ENCODE peak calls at places on chromosome 9, in nine cellular contexts. One of them, this sample, is unnamed.

GRCh38 chr9:96047741-96048115 is 172.2 kb downstream of the ERCC6L2 start:
- DNase-seq in cardiac fibroblast: no peak
- DNase-seq in left ventricle myocardium inferior: no peak
- DNase-seq in endothelial cell: no peak
- DNase-seq in astrocyte of the spinal cord: no peak
- DNase-seq in foreskin fibroblast: no peak
- DNase-seq in esophagus squamous epithelium: no peak
- DNase-seq in MCF 10A: no peak
- DNase-seq in psoas muscle: no peak
- DNase-seq in this sample: no peak

GRCh38 chr9:111147021-111147420 is 108.8 kb upstream of the LPAR1 start:
- DNase-seq in astrocyte of the spinal cord: no peak
- DNase-seq in endothelial cell: no peak
- DNase-seq in cardiac fibroblast: no peak
- DNase-seq in foreskin fibroblast: no peak
- DNase-seq in MCF 10A: no peak
- DNase-seq in esophagus squamous epithelium: no peak
- DNase-seq in left ventricle myocardium inferior: no peak
- DNase-seq in psoas muscle: no peak
- DNase-seq in this sample: no peak

GRCh38 chr9:87383341-87384150 is 114.1 kb upstream of the DAPK1 start:
- DNase-seq in esophagus squamous epithelium: no peak
- DNase-seq in psoas muscle: no peak
- DNase-seq in endothelial cell: no peak
- DNase-seq in left ventricle myocardium inferior: no peak
- DNase-seq in cardiac fibroblast: no peak
- DNase-seq in MCF 10A: peak
- DNase-seq in foreskin fibroblast: no peak
- DNase-seq in astrocyte of the spinal cord: no peak
- DNase-seq in this sample: no peak

GRCh38 chr9:25678147-25678666 is at the start of gene TUSC1:
- DNase-seq in foreskin fibroblast: peak
- DNase-seq in psoas muscle: peak
- DNase-seq in esophagus squamous epithelium: peak
- DNase-seq in left ventricle myocardium inferior: peak
- DNase-seq in endothelial cell: peak
- DNase-seq in astrocyte of the spinal cord: peak
- DNase-seq in MCF 10A: peak
- DNase-seq in cardiac fibroblast: peak
- DNase-seq in this sample: peak

GRCh38 chr9:6829027-6829426 is 71.3 kb downstream of the KDM4C start:
- DNase-seq in astrocyte of the spinal cord: no peak
- DNase-seq in left ventricle myocardium inferior: no peak
- DNase-seq in esophagus squamous epithelium: no peak
- DNase-seq in foreskin fibroblast: peak
- DNase-seq in cardiac fibroblast: no peak
- DNase-seq in MCF 10A: no peak
- DNase-seq in endothelial cell: no peak
- DNase-seq in psoas muscle: no peak
- DNase-seq in this sample: no peak

GRCh38 chr9:70110194-70111041 is 66.8 kb downstream of the MAMDC2 start:
- DNase-seq in astrocyte of the spinal cord: peak
- DNase-seq in foreskin fibroblast: peak
- DNase-seq in cardiac fibroblast: no peak
- DNase-seq in esophagus squamous epithelium: no peak
- DNase-seq in endothelial cell: no peak
- DNase-seq in MCF 10A: no peak
- DNase-seq in left ventricle myocardium inferior: no peak
- DNase-seq in psoas muscle: no peak
- DNase-seq in this sample: no peak

GRCh38 chr9:89640391-89640790 is 35.6 kb downstream of the GADD45G start:
- DNase-seq in cardiac fibroblast: no peak
- DNase-seq in esophagus squamous epithelium: no peak
- DNase-seq in left ventricle myocardium inferior: no peak
- DNase-seq in psoas muscle: peak
- DNase-seq in MCF 10A: no peak
- DNase-seq in astrocyte of the spinal cord: no peak
- DNase-seq in foreskin fibroblast: no peak
- DNase-seq in endothelial cell: peak
- DNase-seq in this sample: no peak

GRCh38 chr9:110532908-110533665 is 46.5 kb downstream of the SVEP1 start:
- DNase-seq in endothelial cell: no peak
- DNase-seq in astrocyte of the spinal cord: no peak
- DNase-seq in left ventricle myocardium inferior: no peak
- DNase-seq in MCF 10A: no peak
- DNase-seq in cardiac fibroblast: no peak
- DNase-seq in foreskin fibroblast: peak
- DNase-seq in psoas muscle: no peak
- DNase-seq in esophagus squamous epithelium: no peak
- DNase-seq in this sample: no peak

GRCh38 chr9:101977614-101978210 is 239.3 kb upstream of the GRIN3A start:
- DNase-seq in cardiac fibroblast: peak
- DNase-seq in endothelial cell: no peak
- DNase-seq in astrocyte of the spinal cord: peak
- DNase-seq in esophagus squamous epithelium: no peak
- DNase-seq in foreskin fibroblast: peak
- DNase-seq in left ventricle myocardium inferior: no peak
- DNase-seq in psoas muscle: no peak
- DNase-seq in MCF 10A: peak
- DNase-seq in this sample: no peak

GRCh38 chr9:70504814-70505213 is 90.4 kb upstream of the KLF9 start:
- DNase-seq in psoas muscle: no peak
- DNase-seq in endothelial cell: no peak
- DNase-seq in esophagus squamous epithelium: no peak
- DNase-seq in foreskin fibroblast: no peak
- DNase-seq in cardiac fibroblast: peak
- DNase-seq in MCF 10A: no peak
- DNase-seq in left ventricle myocardium inferior: no peak
- DNase-seq in astrocyte of the spinal cord: no peak
- DNase-seq in this sample: no peak

GRCh38 chr9:123267481-123268239 is 726 bp downstream of the STRBP start:
- DNase-seq in astrocyte of the spinal cord: no peak
- DNase-seq in psoas muscle: peak
- DNase-seq in cardiac fibroblast: no peak
- DNase-seq in MCF 10A: no peak
- DNase-seq in foreskin fibroblast: no peak
- DNase-seq in left ventricle myocardium inferior: no peak
- DNase-seq in esophagus squamous epithelium: no peak
- DNase-seq in endothelial cell: peak
- DNase-seq in this sample: peak

GRCh38 chr9:91978739-91979414 is 28.8 kb upstream of the ROR2 start:
- DNase-seq in left ventricle myocardium inferior: no peak
- DNase-seq in psoas muscle: no peak
- DNase-seq in esophagus squamous epithelium: no peak
- DNase-seq in foreskin fibroblast: peak
- DNase-seq in cardiac fibroblast: peak
- DNase-seq in astrocyte of the spinal cord: peak
- DNase-seq in endothelial cell: peak
- DNase-seq in MCF 10A: peak
- DNase-seq in this sample: no peak
- TF ChIP-seq CTCF in left ventricle myocardium inferior: peak
- TF ChIP-seq CTCF in psoas muscle: no peak
- TF ChIP-seq CTCF in esophagus squamous epithelium: no peak
- TF ChIP-seq CTCF in foreskin fibroblast: peak
- TF ChIP-seq CTCF in cardiac fibroblast: peak
- TF ChIP-seq CTCF in astrocyte of the spinal cord: peak
- TF ChIP-seq CTCF in endothelial cell: no peak
- TF ChIP-seq CTCF in MCF 10A: no peak
- TF ChIP-seq CTCF in this sample: no peak

DNA sequence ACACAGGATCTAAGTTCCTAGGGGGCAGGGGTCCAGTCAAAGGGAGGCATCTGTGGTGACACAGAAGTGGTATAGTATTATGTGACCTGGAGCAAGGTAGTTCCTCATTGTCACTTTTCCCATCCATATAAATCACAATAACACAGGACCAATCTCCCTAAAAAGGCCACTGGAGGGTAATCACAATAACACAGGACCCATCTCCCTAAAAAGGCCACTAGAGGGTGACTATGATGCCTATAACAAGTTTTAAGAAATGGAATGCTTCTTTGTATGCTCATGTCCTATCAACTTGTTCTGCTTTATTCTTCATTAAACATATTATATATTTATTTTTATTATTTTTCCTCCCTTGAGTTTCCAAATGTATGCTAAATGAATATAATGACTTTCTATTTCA is 254.6 kb downstream of the ASTN2 start:
- DNase-seq in astrocyte of the spinal cord: no peak
- DNase-seq in cardiac fibroblast: no peak
- DNase-seq in psoas muscle: no peak
- DNase-seq in endothelial cell: no peak
- DNase-seq in esophagus squamous epithelium: no peak
- DNase-seq in left ventricle myocardium inferior: no peak
- DNase-seq in MCF 10A: no peak
- DNase-seq in foreskin fibroblast: no peak
- DNase-seq in this sample: no peak
- TF ChIP-seq CTCF in astrocyte of the spinal cord: peak
- TF ChIP-seq CTCF in cardiac fibroblast: peak
- TF ChIP-seq CTCF in psoas muscle: peak
- TF ChIP-seq CTCF in endothelial cell: no peak
- TF ChIP-seq CTCF in esophagus squamous epithelium: no peak
- TF ChIP-seq CTCF in left ventricle myocardium inferior: peak
- TF ChIP-seq CTCF in MCF 10A: no peak
- TF ChIP-seq CTCF in foreskin fibroblast: no peak
- TF ChIP-seq CTCF in this sample: no peak

GRCh38 chr9:120989065-120989464 is 61.0 kb downstream of the C5 start:
- DNase-seq in endothelial cell: no peak
- DNase-seq in MCF 10A: no peak
- DNase-seq in left ventricle myocardium inferior: no peak
- DNase-seq in foreskin fibroblast: no peak
- DNase-seq in astrocyte of the spinal cord: no peak
- DNase-seq in psoas muscle: no peak
- DNase-seq in esophagus squamous epithelium: no peak
- DNase-seq in cardiac fibroblast: no peak
- DNase-seq in this sample: no peak

GRCh38 chr9:120980951-120981350 is 54.4 kb upstream of the TRAF1 start:
- DNase-seq in astrocyte of the spinal cord: no peak
- DNase-seq in endothelial cell: no peak
- DNase-seq in left ventricle myocardium inferior: no peak
- DNase-seq in cardiac fibroblast: no peak
- DNase-seq in MCF 10A: no peak
- DNase-seq in psoas muscle: no peak
- DNase-seq in esophagus squamous epithelium: no peak
- DNase-seq in foreskin fibroblast: no peak
- DNase-seq in this sample: no peak

GRCh38 chr9:120982851-120983250 is 56.3 kb upstream of the TRAF1 start:
- DNase-seq in psoas muscle: no peak
- DNase-seq in astrocyte of the spinal cord: no peak
- DNase-seq in esophagus squamous epithelium: no peak
- DNase-seq in endothelial cell: no peak
- DNase-seq in left ventricle myocardium inferior: no peak
- DNase-seq in MCF 10A: no peak
- DNase-seq in cardiac fibroblast: peak
- DNase-seq in foreskin fibroblast: peak
- DNase-seq in this sample: no peak

GRCh38 chr9:120983259-120983837 is 56.8 kb upstream of the TRAF1 start:
- DNase-seq in endothelial cell: no peak
- DNase-seq in cardiac fibroblast: no peak
- DNase-seq in left ventricle myocardium inferior: no peak
- DNase-seq in MCF 10A: no peak
- DNase-seq in psoas muscle: no peak
- DNase-seq in esophagus squamous epithelium: no peak
- DNase-seq in astrocyte of the spinal cord: no peak
- DNase-seq in foreskin fibroblast: no peak
- DNase-seq in this sample: no peak

GRCh38 chr9:120985759-120986353 is 59.3 kb upstream of the TRAF1 start:
- DNase-seq in psoas muscle: no peak
- DNase-seq in esophagus squamous epithelium: no peak
- DNase-seq in astrocyte of the spinal cord: peak
- DNase-seq in cardiac fibroblast: peak
- DNase-seq in MCF 10A: peak
- DNase-seq in left ventricle myocardium inferior: no peak
- DNase-seq in endothelial cell: peak
- DNase-seq in foreskin fibroblast: peak
- DNase-seq in this sample: no peak
- TF ChIP-seq CTCF in psoas muscle: peak
- TF ChIP-seq CTCF in esophagus squamous epithelium: peak
- TF ChIP-seq CTCF in astrocyte of the spinal cord: peak
- TF ChIP-seq CTCF in cardiac fibroblast: peak
- TF ChIP-seq CTCF in MCF 10A: peak
- TF ChIP-seq CTCF in left ventricle myocardium inferior: peak
- TF ChIP-seq CTCF in endothelial cell: peak
- TF ChIP-seq CTCF in foreskin fibroblast: peak
- TF ChIP-seq CTCF in this sample: no peak

GRCh38 chr9:36855443-36856315 is 178.4 kb downstream of the PAX5 start:
- DNase-seq in cardiac fibroblast: no peak
- DNase-seq in MCF 10A: peak
- DNase-seq in esophagus squamous epithelium: no peak
- DNase-seq in endothelial cell: peak
- DNase-seq in psoas muscle: no peak
- DNase-seq in foreskin fibroblast: no peak
- DNase-seq in left ventricle myocardium inferior: no peak
- DNase-seq in astrocyte of the spinal cord: no peak
- DNase-seq in this sample: no peak
- TF ChIP-seq CTCF in cardiac fibroblast: peak
- TF ChIP-seq CTCF in MCF 10A: no peak
- TF ChIP-seq CTCF in esophagus squamous epithelium: no peak
- TF ChIP-seq CTCF in endothelial cell: no peak
- TF ChIP-seq CTCF in psoas muscle: no peak
- TF ChIP-seq CTCF in foreskin fibroblast: no peak
- TF ChIP-seq CTCF in left ventricle myocardium inferior: peak
- TF ChIP-seq CTCF in astrocyte of the spinal cord: peak
- TF ChIP-seq CTCF in this sample: no peak

DNA sequence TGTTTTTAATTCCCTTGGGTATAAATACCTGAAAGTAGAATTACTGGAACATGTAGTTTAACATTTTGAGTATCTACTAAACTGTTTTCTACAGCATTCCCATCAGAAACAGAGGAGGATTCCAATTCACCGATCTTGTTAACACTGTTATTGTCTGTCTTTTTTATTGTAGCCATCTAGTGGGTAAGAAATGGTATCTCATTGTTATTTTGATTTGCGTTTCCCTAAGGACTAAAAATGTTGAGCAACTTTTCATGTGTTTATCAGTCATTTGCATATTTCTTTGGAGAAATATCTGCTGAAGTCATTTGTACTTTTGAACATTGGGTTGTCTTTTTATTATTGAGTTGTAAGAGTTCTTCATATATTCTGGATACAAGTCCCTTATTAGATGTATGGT is 135.2 kb upstream of the NFIL3 start:
- DNase-seq in psoas muscle: no peak
- DNase-seq in MCF 10A: no peak
- DNase-seq in astrocyte of the spinal cord: no peak
- DNase-seq in left ventricle myocardium inferior: no peak
- DNase-seq in endothelial cell: no peak
- DNase-seq in esophagus squamous epithelium: no peak
- DNase-seq in cardiac fibroblast: peak
- DNase-seq in foreskin fibroblast: peak
- DNase-seq in this sample: no peak
- TF ChIP-seq CTCF in psoas muscle: no peak
- TF ChIP-seq CTCF in MCF 10A: no peak
- TF ChIP-seq CTCF in astrocyte of the spinal cord: no peak
- TF ChIP-seq CTCF in left ventricle myocardium inferior: no peak
- TF ChIP-seq CTCF in endothelial cell: no peak
- TF ChIP-seq CTCF in esophagus squamous epithelium: no peak
- TF ChIP-seq CTCF in cardiac fibroblast: no peak
- TF ChIP-seq CTCF in foreskin fibroblast: no peak
- TF ChIP-seq CTCF in this sample: no peak

DNA sequence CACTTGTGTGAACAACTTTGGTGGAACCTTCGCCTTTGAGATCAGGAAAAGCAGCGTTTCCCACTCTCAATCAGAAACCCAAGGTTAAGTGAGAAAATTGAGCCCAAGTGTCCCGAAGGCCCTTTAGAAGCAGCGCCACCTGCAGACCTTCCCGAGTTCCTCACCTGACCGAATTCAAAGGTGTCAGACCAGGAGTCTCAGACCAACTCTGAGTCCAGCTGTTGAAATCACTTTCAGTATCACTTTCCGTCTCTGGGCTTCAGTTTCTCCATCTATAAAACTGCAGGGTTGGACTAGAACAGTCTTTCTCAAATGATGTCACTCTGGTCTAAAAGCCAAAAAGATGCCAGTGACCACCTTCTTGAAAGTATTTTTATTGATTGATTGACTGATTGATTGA is 31.7 kb upstream of the GRHPR start:
- DNase-seq in psoas muscle: no peak
- DNase-seq in cardiac fibroblast: no peak
- DNase-seq in endothelial cell: peak
- DNase-seq in MCF 10A: peak
- DNase-seq in left ventricle myocardium inferior: no peak
- DNase-seq in esophagus squamous epithelium: no peak
- DNase-seq in foreskin fibroblast: no peak
- DNase-seq in astrocyte of the spinal cord: no peak
- DNase-seq in this sample: no peak
- TF ChIP-seq CTCF in psoas muscle: no peak
- TF ChIP-seq CTCF in cardiac fibroblast: peak
- TF ChIP-seq CTCF in endothelial cell: peak
- TF ChIP-seq CTCF in MCF 10A: peak
- TF ChIP-seq CTCF in left ventricle myocardium inferior: peak
- TF ChIP-seq CTCF in esophagus squamous epithelium: no peak
- TF ChIP-seq CTCF in foreskin fibroblast: no peak
- TF ChIP-seq CTCF in astrocyte of the spinal cord: peak
- TF ChIP-seq CTCF in this sample: no peak